ENCODE peak calls at places on chromosomes 7 and 10, in ten cellular contexts. One of them, this sample, is unnamed.

GRCh38 chr7:135710417-135711138 is 17.4 kb downstream of the SLC13A4 start:
- DNase-seq in neural crest cell: peak; percentile 6
- DNase-seq in astrocyte of the spinal cord: no peak
- DNase-seq in GM12865: peak; percentile 31
- DNase-seq in lower leg skin: no peak
- DNase-seq in WTC11: peak; percentile 31
- DNase-seq in endothelial cell: no peak
- DNase-seq in stomach: no peak
- DNase-seq in left ventricle myocardium inferior: no peak
- DNase-seq in MCF 10A: peak; percentile 24
- DNase-seq in this sample: no peak

GRCh38 chr7:30907527-30908267 is 4.0 kb upstream of the AQP1 start:
- DNase-seq in WTC11: peak; percentile 33
- DNase-seq in astrocyte of the spinal cord: no peak
- DNase-seq in left ventricle myocardium inferior: peak; percentile 48
- DNase-seq in endothelial cell: no peak
- DNase-seq in MCF 10A: no peak
- DNase-seq in lower leg skin: no peak
- DNase-seq in stomach: no peak
- DNase-seq in GM12865: no peak
- DNase-seq in neural crest cell: no peak
- DNase-seq in this sample: no peak

GRCh38 chr10:34522542-34522941 is 292.6 kb downstream of the PARD3 start:
- DNase-seq in lower leg skin: no peak
- DNase-seq in left ventricle myocardium inferior: no peak
- DNase-seq in WTC11: no peak
- DNase-seq in MCF 10A: peak; percentile 54
- DNase-seq in GM12865: peak; percentile 63
- DNase-seq in stomach: no peak
- DNase-seq in endothelial cell: no peak
- DNase-seq in astrocyte of the spinal cord: peak; percentile 52
- DNase-seq in neural crest cell: no peak
- DNase-seq in this sample: no peak

GRCh38 chr10:131242007-131242406 is 69.5 kb downstream of the TCERG1L start:
- DNase-seq in endothelial cell: no peak
- DNase-seq in lower leg skin: no peak
- DNase-seq in neural crest cell: peak; percentile 58
- DNase-seq in astrocyte of the spinal cord: no peak
- DNase-seq in MCF 10A: no peak
- DNase-seq in WTC11: peak; percentile 35
- DNase-seq in stomach: peak; percentile 36
- DNase-seq in GM12865: no peak
- DNase-seq in left ventricle myocardium inferior: no peak
- DNase-seq in this sample: peak; percentile 37

GRCh38 chr7:114026486-114027089 is 107.8 kb upstream of the PPP1R3A start:
- DNase-seq in left ventricle myocardium inferior: no peak
- DNase-seq in endothelial cell: peak; percentile 43
- DNase-seq in stomach: no peak
- DNase-seq in GM12865: peak; percentile 72
- DNase-seq in neural crest cell: peak; percentile 35
- DNase-seq in lower leg skin: no peak
- DNase-seq in MCF 10A: peak; percentile 77
- DNase-seq in astrocyte of the spinal cord: peak; percentile 60
- DNase-seq in WTC11: no peak
- DNase-seq in this sample: no peak

GRCh38 chr10:80191589-80192270 is 13.6 kb downstream of the ANXA11 start:
- DNase-seq in MCF 10A: peak; percentile 83
- DNase-seq in neural crest cell: no peak
- DNase-seq in GM12865: no peak
- DNase-seq in endothelial cell: no peak
- DNase-seq in astrocyte of the spinal cord: no peak
- DNase-seq in left ventricle myocardium inferior: no peak
- DNase-seq in WTC11: no peak
- DNase-seq in lower leg skin: no peak
- DNase-seq in stomach: peak; percentile 84
- DNase-seq in this sample: no peak

GRCh38 chr7:21514071-21514470 is 28.8 kb upstream of the DNAH11 start:
- DNase-seq in GM12865: no peak
- DNase-seq in lower leg skin: no peak
- DNase-seq in WTC11: no peak
- DNase-seq in stomach: no peak
- DNase-seq in astrocyte of the spinal cord: no peak
- DNase-seq in neural crest cell: no peak
- DNase-seq in endothelial cell: no peak
- DNase-seq in left ventricle myocardium inferior: no peak
- DNase-seq in MCF 10A: no peak
- DNase-seq in this sample: no peak

GRCh38 chr10:947051-947450 is 15.5 kb upstream of the LARP4B start:
- DNase-seq in left ventricle myocardium inferior: no peak
- DNase-seq in neural crest cell: no peak
- DNase-seq in stomach: no peak
- DNase-seq in endothelial cell: no peak
- DNase-seq in lower leg skin: no peak
- DNase-seq in GM12865: no peak
- DNase-seq in MCF 10A: no peak
- DNase-seq in astrocyte of the spinal cord: no peak
- DNase-seq in WTC11: no peak
- DNase-seq in this sample: no peak

GRCh38 chr10:97396056-97396455 is 5.1 kb downstream of the RRP12 start:
- DNase-seq in stomach: no peak
- DNase-seq in lower leg skin: no peak
- DNase-seq in endothelial cell: no peak
- DNase-seq in WTC11: no peak
- DNase-seq in left ventricle myocardium inferior: no peak
- DNase-seq in neural crest cell: no peak
- DNase-seq in MCF 10A: no peak
- DNase-seq in astrocyte of the spinal cord: no peak
- DNase-seq in GM12865: no peak
- DNase-seq in this sample: no peak

GRCh38 chr10:97401455-97401919 is 347 bp upstream of the RRP12 start:
- DNase-seq in astrocyte of the spinal cord: no peak
- DNase-seq in MCF 10A: no peak
- DNase-seq in WTC11: no peak
- DNase-seq in GM12865: no peak
- DNase-seq in stomach: no peak
- DNase-seq in endothelial cell: no peak
- DNase-seq in neural crest cell: no peak
- DNase-seq in left ventricle myocardium inferior: no peak
- DNase-seq in lower leg skin: no peak
- DNase-seq in this sample: no peak

GRCh38 chr10:97404044-97404443 is 2.9 kb upstream of the RRP12 start:
- DNase-seq in GM12865: no peak
- DNase-seq in WTC11: no peak
- DNase-seq in left ventricle myocardium inferior: no peak
- DNase-seq in lower leg skin: no peak
- DNase-seq in endothelial cell: no peak
- DNase-seq in MCF 10A: no peak
- DNase-seq in stomach: no peak
- DNase-seq in neural crest cell: no peak
- DNase-seq in astrocyte of the spinal cord: no peak
- DNase-seq in this sample: no peak

GRCh38 chr10:97399843-97400545 is 1.1 kb downstream of the RRP12 start:
- DNase-seq in WTC11: no peak
- DNase-seq in lower leg skin: no peak
- DNase-seq in MCF 10A: peak; percentile 82
- DNase-seq in astrocyte of the spinal cord: peak; percentile 67
- DNase-seq in endothelial cell: no peak
- DNase-seq in stomach: peak; percentile 43
- DNase-seq in GM12865: peak; percentile 54
- DNase-seq in left ventricle myocardium inferior: no peak
- DNase-seq in neural crest cell: no peak
- DNase-seq in this sample: no peak

DNA sequence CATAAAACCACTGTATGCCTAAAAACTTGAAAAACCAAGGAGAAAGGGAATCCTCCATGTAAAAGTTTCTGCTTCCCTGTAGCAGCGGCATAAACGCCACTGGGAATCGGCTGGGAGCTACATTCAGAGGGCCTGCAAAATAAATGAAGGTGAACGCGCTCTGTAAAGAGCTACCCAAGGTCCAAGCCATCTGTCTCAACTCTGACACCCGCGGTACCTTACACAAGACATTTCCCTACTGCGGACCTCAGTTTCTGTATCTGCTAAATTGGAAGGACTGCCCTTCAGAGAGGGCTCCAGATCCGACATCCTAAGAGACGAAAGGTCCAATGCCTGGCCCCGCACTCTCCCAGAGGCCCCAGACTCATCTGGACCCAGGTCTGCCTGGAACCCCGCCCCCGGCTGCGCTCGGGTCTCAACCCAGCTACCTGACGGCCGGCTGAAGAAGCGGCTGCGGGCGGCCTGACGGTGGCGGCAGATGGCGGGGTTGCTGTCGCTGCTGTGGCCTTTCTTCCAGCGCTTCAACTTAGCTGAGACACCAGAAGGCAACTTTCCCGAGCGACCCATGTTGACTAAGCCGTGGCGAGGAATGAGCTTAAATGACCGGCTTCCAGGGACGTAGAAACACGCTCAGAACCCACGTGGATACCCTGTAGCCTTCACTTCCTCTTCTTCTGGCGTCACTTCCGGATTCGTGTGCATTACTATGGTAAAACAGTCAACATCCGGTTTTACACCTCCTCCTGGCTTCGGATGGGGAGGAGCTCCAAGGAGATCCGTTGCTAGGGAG is at the start of gene RRP12:
- DNase-seq in stomach: peak; percentile 90
- DNase-seq in astrocyte of the spinal cord: peak; percentile 96
- DNase-seq in GM12865: peak; percentile 95
- DNase-seq in WTC11: peak; percentile 73
- DNase-seq in endothelial cell: peak; percentile 80
- DNase-seq in left ventricle myocardium inferior: peak; percentile 61
- DNase-seq in lower leg skin: peak; percentile 92
- DNase-seq in neural crest cell: peak; percentile 60
- DNase-seq in MCF 10A: peak; percentile 98
- DNase-seq in this sample: peak; percentile 42
- TF ChIP-seq CTCF in stomach: no peak
- TF ChIP-seq CTCF in astrocyte of the spinal cord: peak; percentile 23
- TF ChIP-seq CTCF in GM12865: peak; percentile 5
- TF ChIP-seq CTCF in WTC11: no peak
- TF ChIP-seq CTCF in endothelial cell: no peak
- TF ChIP-seq CTCF in left ventricle myocardium inferior: no peak
- TF ChIP-seq CTCF in lower leg skin: no peak
- TF ChIP-seq CTCF in neural crest cell: peak; percentile 43
- TF ChIP-seq CTCF in MCF 10A: no peak
- TF ChIP-seq CTCF in this sample: peak; percentile 23

DNA sequence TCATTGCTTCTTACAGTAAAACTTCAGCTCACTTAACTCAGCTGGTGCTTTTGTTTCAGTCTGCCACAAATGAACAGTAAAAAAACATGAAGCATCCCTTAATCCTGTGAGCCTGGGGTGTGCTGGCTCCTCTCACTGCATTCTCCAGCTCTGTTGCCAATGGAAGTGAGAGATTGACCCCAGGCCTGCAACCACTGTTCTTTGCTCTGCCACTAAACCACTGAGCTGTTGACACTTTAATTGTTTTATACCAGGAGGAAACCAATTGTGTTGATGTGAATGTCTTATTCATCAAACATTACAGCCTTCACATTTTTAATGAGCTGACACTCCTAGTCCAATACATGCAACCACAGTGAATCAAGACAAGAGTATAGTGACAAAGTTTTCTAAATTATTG is 69.4 kb upstream of the FZD1 start:
- DNase-seq in astrocyte of the spinal cord: no peak
- DNase-seq in WTC11: no peak
- DNase-seq in MCF 10A: no peak
- DNase-seq in left ventricle myocardium inferior: no peak
- DNase-seq in lower leg skin: no peak
- DNase-seq in GM12865: no peak
- DNase-seq in stomach: no peak
- DNase-seq in neural crest cell: no peak
- DNase-seq in endothelial cell: no peak
- DNase-seq in this sample: no peak
- TF ChIP-seq CTCF in astrocyte of the spinal cord: no peak
- TF ChIP-seq CTCF in WTC11: no peak
- TF ChIP-seq CTCF in MCF 10A: no peak
- TF ChIP-seq CTCF in left ventricle myocardium inferior: no peak
- TF ChIP-seq CTCF in lower leg skin: no peak
- TF ChIP-seq CTCF in GM12865: no peak
- TF ChIP-seq CTCF in stomach: no peak
- TF ChIP-seq CTCF in neural crest cell: no peak
- TF ChIP-seq CTCF in endothelial cell: no peak
- TF ChIP-seq CTCF in this sample: no peak

GRCh38 chr10:33335800-33336605 is 1.5 kb upstream of the NRP1 start:
- DNase-seq in GM12865: no peak
- DNase-seq in endothelial cell: peak; percentile 58
- DNase-seq in astrocyte of the spinal cord: peak; percentile 79
- DNase-seq in WTC11: peak; percentile 36
- DNase-seq in MCF 10A: peak; percentile 72
- DNase-seq in neural crest cell: peak; percentile 22
- DNase-seq in lower leg skin: peak; percentile 89
- DNase-seq in stomach: peak; percentile 69
- DNase-seq in left ventricle myocardium inferior: peak; percentile 82
- DNase-seq in this sample: peak; percentile 37

GRCh38 chr10:33336606-33337334 is 2.3 kb upstream of the NRP1 start:
- DNase-seq in MCF 10A: no peak
- DNase-seq in left ventricle myocardium inferior: peak; percentile 78
- DNase-seq in astrocyte of the spinal cord: peak; percentile 69
- DNase-seq in endothelial cell: peak; percentile 42
- DNase-seq in lower leg skin: peak; percentile 90
- DNase-seq in WTC11: peak; percentile 60
- DNase-seq in GM12865: no peak
- DNase-seq in neural crest cell: no peak
- DNase-seq in stomach: no peak
- DNase-seq in this sample: peak; percentile 28

GRCh38 chr10:33334839-33335549 is 527 bp upstream of the NRP1 start:
- DNase-seq in astrocyte of the spinal cord: peak; percentile 94
- DNase-seq in left ventricle myocardium inferior: peak; percentile 83
- DNase-seq in MCF 10A: peak; percentile 90
- DNase-seq in stomach: peak; percentile 57
- DNase-seq in lower leg skin: peak; percentile 94
- DNase-seq in WTC11: peak; percentile 67
- DNase-seq in GM12865: peak; percentile 7
- DNase-seq in endothelial cell: peak; percentile 79
- DNase-seq in neural crest cell: peak; percentile 70
- DNase-seq in this sample: peak; percentile 67

GRCh38 chr10:33335550-33335799 is 1.0 kb upstream of the NRP1 start:
- DNase-seq in lower leg skin: no peak
- DNase-seq in left ventricle myocardium inferior: peak; percentile 54
- DNase-seq in astrocyte of the spinal cord: no peak
- DNase-seq in stomach: no peak
- DNase-seq in neural crest cell: no peak
- DNase-seq in endothelial cell: no peak
- DNase-seq in MCF 10A: no peak
- DNase-seq in WTC11: no peak
- DNase-seq in GM12865: no peak
- DNase-seq in this sample: peak; percentile 18

GRCh38 chr10:33337335-33337854 is 2.9 kb upstream of the NRP1 start:
- DNase-seq in stomach: no peak
- DNase-seq in neural crest cell: peak; percentile 4
- DNase-seq in astrocyte of the spinal cord: peak; percentile 81
- DNase-seq in MCF 10A: peak; percentile 16
- DNase-seq in left ventricle myocardium inferior: peak; percentile 31
- DNase-seq in GM12865: no peak
- DNase-seq in WTC11: no peak
- DNase-seq in lower leg skin: no peak
- DNase-seq in endothelial cell: peak; percentile 6
- DNase-seq in this sample: no peak
- TF ChIP-seq CTCF in stomach: no peak
- TF ChIP-seq CTCF in neural crest cell: peak; percentile 49
- TF ChIP-seq CTCF in astrocyte of the spinal cord: peak; percentile 24
- TF ChIP-seq CTCF in MCF 10A: no peak
- TF ChIP-seq CTCF in left ventricle myocardium inferior: peak; percentile 48
- TF ChIP-seq CTCF in GM12865: no peak
- TF ChIP-seq CTCF in WTC11: no peak
- TF ChIP-seq CTCF in lower leg skin: no peak
- TF ChIP-seq CTCF in endothelial cell: peak; percentile 41
- TF ChIP-seq CTCF in this sample: peak; percentile 37

GRCh38 chr10:58967551-58968418 is 208.7 kb upstream of the PHYHIPL start:
- DNase-seq in MCF 10A: no peak
- DNase-seq in endothelial cell: peak; percentile 29
- DNase-seq in neural crest cell: peak; percentile 57
- DNase-seq in lower leg skin: no peak
- DNase-seq in WTC11: peak; percentile 83
- DNase-seq in astrocyte of the spinal cord: no peak
- DNase-seq in left ventricle myocardium inferior: peak; percentile 18
- DNase-seq in GM12865: peak; percentile 53
- DNase-seq in stomach: peak; percentile 31
- DNase-seq in this sample: peak; percentile 57

GRCh38 chr10:58965855-58966254 is 210.6 kb upstream of the PHYHIPL start:
- DNase-seq in GM12865: no peak
- DNase-seq in endothelial cell: no peak
- DNase-seq in lower leg skin: no peak
- DNase-seq in left ventricle myocardium inferior: no peak
- DNase-seq in WTC11: no peak
- DNase-seq in neural crest cell: no peak
- DNase-seq in MCF 10A: no peak
- DNase-seq in astrocyte of the spinal cord: no peak
- DNase-seq in stomach: no peak
- DNase-seq in this sample: no peak

GRCh38 chr10:58957517-58957916 is 218.9 kb upstream of the PHYHIPL start:
- DNase-seq in astrocyte of the spinal cord: no peak
- DNase-seq in lower leg skin: no peak
- DNase-seq in GM12865: no peak
- DNase-seq in left ventricle myocardium inferior: no peak
- DNase-seq in endothelial cell: no peak
- DNase-seq in neural crest cell: no peak
- DNase-seq in WTC11: no peak
- DNase-seq in stomach: no peak
- DNase-seq in MCF 10A: no peak
- DNase-seq in this sample: no peak

GRCh38 chr10:58963723-58964124 is 212.7 kb upstream of the PHYHIPL start:
- DNase-seq in neural crest cell: peak; percentile 38
- DNase-seq in endothelial cell: no peak
- DNase-seq in left ventricle myocardium inferior: no peak
- DNase-seq in lower leg skin: no peak
- DNase-seq in WTC11: peak; percentile 71
- DNase-seq in MCF 10A: no peak
- DNase-seq in astrocyte of the spinal cord: no peak
- DNase-seq in stomach: no peak
- DNase-seq in GM12865: no peak
- DNase-seq in this sample: no peak

DNA sequence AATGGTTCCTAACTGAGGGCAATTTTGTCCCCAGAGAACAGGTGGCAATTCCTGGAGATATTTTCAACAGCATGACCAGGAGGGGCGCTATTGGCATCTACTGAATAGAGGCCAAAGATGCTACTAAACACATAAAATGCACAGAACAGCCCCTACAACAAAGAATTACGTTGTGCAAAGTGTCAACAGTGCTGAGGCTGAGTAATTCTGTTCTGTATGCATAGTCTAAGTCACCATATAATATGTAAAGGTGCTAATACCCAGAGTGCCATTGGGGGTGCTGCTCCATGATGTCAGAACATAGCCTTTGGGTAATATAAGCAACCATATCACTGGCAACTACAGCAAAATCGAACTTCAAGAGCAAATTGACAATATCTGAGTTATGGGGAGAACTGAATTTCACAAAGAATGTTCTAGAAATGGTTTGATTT is 213.3 kb upstream of the PHYHIPL start:
- DNase-seq in MCF 10A: peak; percentile 21
- DNase-seq in neural crest cell: no peak
- DNase-seq in GM12865: peak; percentile 16
- DNase-seq in left ventricle myocardium inferior: no peak
- DNase-seq in WTC11: peak; percentile 67
- DNase-seq in stomach: no peak
- DNase-seq in endothelial cell: peak; percentile 40
- DNase-seq in astrocyte of the spinal cord: no peak
- DNase-seq in lower leg skin: no peak
- DNase-seq in this sample: no peak
- TF ChIP-seq CTCF in MCF 10A: no peak
- TF ChIP-seq CTCF in neural crest cell: peak; percentile 50
- TF ChIP-seq CTCF in GM12865: peak; percentile 16
- TF ChIP-seq CTCF in left ventricle myocardium inferior: no peak
- TF ChIP-seq CTCF in WTC11: peak; percentile 41
- TF ChIP-seq CTCF in stomach: no peak
- TF ChIP-seq CTCF in endothelial cell: peak; percentile 58
- TF ChIP-seq CTCF in astrocyte of the spinal cord: peak; percentile 40
- TF ChIP-seq CTCF in lower leg skin: no peak
- TF ChIP-seq CTCF in this sample: peak; percentile 49